ENCODE peak calls at places on chromosomes 3 and 15, in nine cellular contexts. One of them, this sample, is unnamed.

GRCh38 chr3:47617061-47618010 is 38.7 kb upstream of the CSPG5 start:
- DNase-seq in T-helper 1 cell: no peak
- DNase-seq in OCI-LY7: no peak
- DNase-seq in DMS53: no peak
- DNase-seq in AG09319: no peak
- DNase-seq in renal cortical epithelial cell: peak; percentile 49
- DNase-seq in iPS DF 6.9: no peak
- DNase-seq in iris pigment epithelial cell: peak; percentile 46
- DNase-seq in GM19239: no peak
- DNase-seq in this sample: no peak

GRCh38 chr3:194449913-194450312 is 36.9 kb downstream of the ATP13A3 start:
- DNase-seq in iPS DF 6.9: no peak
- DNase-seq in OCI-LY7: no peak
- DNase-seq in DMS53: peak; percentile 46
- DNase-seq in renal cortical epithelial cell: no peak
- DNase-seq in AG09319: no peak
- DNase-seq in iris pigment epithelial cell: no peak
- DNase-seq in GM19239: no peak
- DNase-seq in T-helper 1 cell: no peak
- DNase-seq in this sample: no peak

GRCh38 chr3:71369733-71370391 is 213.7 kb downstream of the FOXP1 start:
- DNase-seq in T-helper 1 cell: no peak
- DNase-seq in DMS53: no peak
- DNase-seq in iris pigment epithelial cell: peak; percentile 47
- DNase-seq in OCI-LY7: no peak
- DNase-seq in renal cortical epithelial cell: peak; percentile 83
- DNase-seq in GM19239: no peak
- DNase-seq in AG09319: peak; percentile 39
- DNase-seq in iPS DF 6.9: no peak
- DNase-seq in this sample: no peak

GRCh38 chr15:62928996-62929350 is 113.6 kb upstream of the TPM1 start:
- DNase-seq in T-helper 1 cell: no peak
- DNase-seq in renal cortical epithelial cell: peak; percentile 81
- DNase-seq in AG09319: no peak
- DNase-seq in DMS53: peak; percentile 65
- DNase-seq in GM19239: no peak
- DNase-seq in iris pigment epithelial cell: peak; percentile 92
- DNase-seq in iPS DF 6.9: no peak
- DNase-seq in OCI-LY7: no peak
- DNase-seq in this sample: no peak

GRCh38 chr3:52570076-52570475 is 33.7 kb downstream of the UQCC5 start:
- DNase-seq in renal cortical epithelial cell: peak; percentile 30
- DNase-seq in AG09319: no peak
- DNase-seq in iris pigment epithelial cell: peak; percentile 81
- DNase-seq in T-helper 1 cell: no peak
- DNase-seq in OCI-LY7: no peak
- DNase-seq in DMS53: no peak
- DNase-seq in GM19239: no peak
- DNase-seq in iPS DF 6.9: no peak
- DNase-seq in this sample: no peak

GRCh38 chr3:58011580-58011979 is 3.4 kb downstream of the FLNB start:
- DNase-seq in iPS DF 6.9: no peak
- DNase-seq in AG09319: no peak
- DNase-seq in iris pigment epithelial cell: no peak
- DNase-seq in GM19239: no peak
- DNase-seq in T-helper 1 cell: no peak
- DNase-seq in DMS53: no peak
- DNase-seq in OCI-LY7: no peak
- DNase-seq in renal cortical epithelial cell: no peak
- DNase-seq in this sample: no peak

GRCh38 chr3:171967932-171968678 is 71.3 kb upstream of the FNDC3B start:
- DNase-seq in T-helper 1 cell: no peak
- DNase-seq in GM19239: no peak
- DNase-seq in iris pigment epithelial cell: peak; percentile 68
- DNase-seq in renal cortical epithelial cell: no peak
- DNase-seq in DMS53: no peak
- DNase-seq in OCI-LY7: no peak
- DNase-seq in iPS DF 6.9: no peak
- DNase-seq in AG09319: peak; percentile 85
- DNase-seq in this sample: no peak

GRCh38 chr3:82055792-82056191 is 294.3 kb upstream of the GBE1 start:
- DNase-seq in OCI-LY7: no peak
- DNase-seq in iris pigment epithelial cell: peak; percentile 24
- DNase-seq in GM19239: no peak
- DNase-seq in T-helper 1 cell: no peak
- DNase-seq in AG09319: no peak
- DNase-seq in iPS DF 6.9: no peak
- DNase-seq in renal cortical epithelial cell: peak; percentile 52
- DNase-seq in DMS53: peak; percentile 51
- DNase-seq in this sample: no peak

GRCh38 chr15:78243491-78243941 is 9.2 kb upstream of the ACSBG1 start:
- DNase-seq in OCI-LY7: no peak
- DNase-seq in renal cortical epithelial cell: peak; percentile 66
- DNase-seq in DMS53: peak; percentile 5
- DNase-seq in AG09319: no peak
- DNase-seq in T-helper 1 cell: no peak
- DNase-seq in GM19239: no peak
- DNase-seq in iris pigment epithelial cell: peak; percentile 21
- DNase-seq in iPS DF 6.9: peak; percentile 45
- DNase-seq in this sample: no peak

GRCh38 chr15:58980351-58980939 is 7.0 kb upstream of the RNF111 start:
- DNase-seq in OCI-LY7: peak; percentile 65
- DNase-seq in iris pigment epithelial cell: peak; percentile 45
- DNase-seq in DMS53: peak; percentile 49
- DNase-seq in renal cortical epithelial cell: peak; percentile 67
- DNase-seq in AG09319: no peak
- DNase-seq in iPS DF 6.9: no peak
- DNase-seq in GM19239: no peak
- DNase-seq in T-helper 1 cell: peak; percentile 60
- DNase-seq in this sample: no peak

GRCh38 chr3:113534365-113534764 is 2.0 kb downstream of the SIDT1 start:
- DNase-seq in renal cortical epithelial cell: no peak
- DNase-seq in AG09319: no peak
- DNase-seq in T-helper 1 cell: peak; percentile 42
- DNase-seq in OCI-LY7: no peak
- DNase-seq in iris pigment epithelial cell: no peak
- DNase-seq in GM19239: no peak
- DNase-seq in iPS DF 6.9: no peak
- DNase-seq in DMS53: no peak
- DNase-seq in this sample: peak; percentile 10